ENCODE peak calls at places on chromosomes 5 and 9, in ten cellular contexts. A, C, Q, D, O, K, X, L, V and P are unnamed samples.
A peak's percentile ranks its signal among the peaks of the same experiment; 100 is the strongest.

GRCh38 chr5:15757635-15758034 is 257.7 kb downstream of the FBXL7 start:
- DNase-seq in V (no peak), L (no peak), X (no peak), A (no peak), O (no peak), K (no peak), Q (no peak), C (no peak), D (no peak), P (no peak)

GRCh38 chr9:124342946-124343485 is 72.2 kb downstream of the PSMB7 start:
- DNase-seq in Q (peak; percentile 31), O (no peak), K (no peak), V (no peak), L (peak; percentile 83), C (no peak), A (peak; percentile 47), X (no peak), D (no peak), P (peak; percentile 78)

GRCh38 chr9:105205787-105206511 is 38.5 kb upstream of the SLC44A1 start:
- DNase-seq in A (peak; percentile 46), C (no peak), Q (no peak), O (no peak), K (no peak), V (no peak), X (no peak), D (no peak), L (no peak), P (peak; percentile 73)

GRCh38 chr9:87334366-87334765 is 163.3 kb upstream of the DAPK1 start:
- DNase-seq in D (no peak), L (no peak), O (no peak), K (no peak), X (no peak), Q (no peak), V (no peak), A (no peak), C (no peak), P (no peak)

GRCh38 chr5:170755679-170756456 is 27.7 kb upstream of the GABRP start:
- DNase-seq in A (no peak), D (no peak), V (no peak), Q (no peak), L (peak; percentile 14), O (no peak), C (no peak), X (no peak), K (no peak), P (no peak)

GRCh38 chr5:35938518-35939227 is at the start of gene CAPSL:
- DNase-seq in A (no peak), Q (peak; percentile 1), L (no peak), D (peak; percentile 29), V (no peak), O (no peak), K (peak; percentile 12), C (no peak), X (no peak), P (no peak)

GRCh38 chr5:150065346-150065745 is 21.0 kb downstream of the CSF1R start:
- DNase-seq in Q (no peak), K (no peak), O (no peak), L (no peak), X (no peak), C (no peak), V (peak; percentile 53), D (no peak), A (no peak), P (no peak)

GRCh38 chr9:126618590-126619335 is 5.0 kb downstream of the LMX1B start:
- DNase-seq in X (no peak), L (no peak), V (no peak), Q (no peak), A (no peak), D (no peak), C (no peak), O (no peak), K (no peak), P (no peak)

GRCh38 chr9:73523391-73523790 is 371.7 kb downstream of the ANXA1 start:
- DNase-seq in X (no peak), L (no peak), Q (no peak), O (no peak), C (no peak), V (no peak), K (no peak), D (no peak), A (no peak), P (no peak)

GRCh38 chr9:133676450-133676849 is 40.3 kb downstream of the DBH start:
- DNase-seq in C (no peak), K (no peak), Q (no peak), V (no peak), A (no peak), L (no peak), D (no peak), O (no peak), X (no peak), P (no peak)

GRCh38 chr5:8349855-8350254 is 480.9 kb downstream of the MTRR start:
- DNase-seq in X (no peak), D (no peak), Q (no peak), K (no peak), V (no peak), A (no peak), L (no peak), O (no peak), C (no peak), P (no peak)

GRCh38 chr9:92032891-92033290 is 82.3 kb downstream of the SPTLC1 start:
- DNase-seq in V (no peak), D (no peak), L (no peak), K (no peak), Q (no peak), A (no peak), C (no peak), O (no peak), X (no peak), P (no peak)

GRCh38 chr9:23824241-23825142 is 1.5 kb downstream of the ELAVL2 start:
- DNase-seq in X (no peak), D (no peak), O (no peak), V (no peak), C (no peak), Q (no peak), L (no peak), A (no peak), K (no peak), P (no peak)

GRCh38 chr9:130687615-130688014 is 6.0 kb upstream of the EXOSC2 start:
- DNase-seq in D (no peak), V (no peak), L (no peak), O (no peak), Q (no peak), K (no peak), C (no peak), A (no peak), X (no peak), P (no peak)